ENCODE peak calls at places on chromosomes 1 and 21, in seven cellular contexts. B, L, S, R, K, Q and N are unnamed samples.

GRCh38 chr1:11484321-11484655 is 5.3 kb downstream of the DISP3 start:
- DNase-seq in B (peak), L (no peak), S (no peak), R (no peak), K (no peak), Q (no peak), N (no peak)

GRCh38 chr1:237386362-237387143 is 344.6 kb downstream of the RYR2 start:
- DNase-seq in B (no peak), L (no peak), S (peak), R (no peak), K (peak), Q (peak), N (peak)

GRCh38 chr1:229781453-229781852 is 155.4 kb downstream of the URB2 start:
- DNase-seq in B (peak), L (peak), S (peak), R (no peak), K (no peak), Q (peak), N (no peak)

GRCh38 chr1:44421374-44422028 is 16.4 kb downstream of the RNF220 start:
- DNase-seq in B (no peak), L (no peak), S (peak), R (no peak), K (no peak), Q (no peak), N (peak)

GRCh38 chr1:160209656-160210046 is 4.5 kb downstream of the PEA15 start:
- DNase-seq in B (no peak), L (no peak), S (peak), R (peak), K (no peak), Q (no peak), N (no peak)

GRCh38 chr1:11198851-11199628 is 9.9 kb downstream of the ANGPTL7 start:
- DNase-seq in B (no peak), L (no peak), S (no peak), R (peak), K (no peak), Q (no peak), N (no peak)

GRCh38 chr1:112515311-112516009 is 6.7 kb downstream of the WNT2B start:
- DNase-seq in B (peak), L (no peak), S (peak), R (no peak), K (peak), Q (no peak), N (peak)

GRCh38 chr1:25875154-25875855 is at the start of gene PAQR7:
- DNase-seq in B (peak), L (peak), S (peak), R (peak), K (peak), Q (peak), N (peak)

GRCh38 chr1:113542221-113542701 is 151.9 kb downstream of the MAGI3 start:
- DNase-seq in B (no peak), L (no peak), S (no peak), R (no peak), K (peak), Q (peak), N (no peak)

GRCh38 chr1:16434007-16434406 is 3.2 kb downstream of the SPATA21 start:
- DNase-seq in B (no peak), L (no peak), S (no peak), R (no peak), K (no peak), Q (no peak), N (no peak)

GRCh38 chr1:80646053-80646452 is 1154.7 kb upstream of the ADGRL2 start:
- DNase-seq in B (no peak), L (no peak), S (no peak), R (no peak), K (no peak), Q (no peak), N (no peak)

GRCh38 chr1:116377564-116378529 is 4.8 kb downstream of the ATP1A1 start:
- DNase-seq in B (peak), L (no peak), S (no peak), R (peak), K (peak), Q (peak), N (peak)

GRCh38 chr1:20484526-20485462 is 1.2 kb downstream of the CAMK2N1 start:
- DNase-seq in B (no peak), L (no peak), S (peak), R (peak), K (no peak), Q (no peak), N (no peak)

GRCh38 chr1:151828931-151829330 is 2.7 kb downstream of the RORC start:
- DNase-seq in B (no peak), L (no peak), S (peak), R (peak), K (no peak), Q (peak), N (peak)

GRCh38 chr21:35974801-35975200 is 85.5 kb downstream of the SETD4 start:
- DNase-seq in B (peak), L (peak), S (no peak), R (no peak), K (no peak), Q (peak), N (no peak)

GRCh38 chr1:62037274-62037673 is 157.4 kb upstream of the L1TD1 start:
- DNase-seq in B (no peak), L (no peak), S (no peak), R (no peak), K (no peak), Q (no peak), N (no peak)

GRCh38 chr1:215018555-215018954 is 64.0 kb upstream of the KCNK2 start:
- DNase-seq in B (no peak), L (no peak), S (no peak), R (no peak), K (peak), Q (no peak), N (no peak)

GRCh38 chr1:21544095-21544494 is 34.9 kb downstream of the ALPL start:
- DNase-seq in B (no peak), L (no peak), S (no peak), R (no peak), K (no peak), Q (no peak), N (no peak)

GRCh38 chr1:38455829-38456563 is 403.6 kb downstream of the RRAGC start:
- DNase-seq in B (no peak), L (no peak), S (no peak), R (no peak), K (no peak), Q (no peak), N (no peak)

GRCh38 chr1:38154089-38154470 is 107.5 kb upstream of the POU3F1 start:
- DNase-seq in B (no peak), L (no peak), S (no peak), R (no peak), K (no peak), Q (no peak), N (no peak)

GRCh38 chr21:43361493-43362296 is 65.2 kb downstream of the SIK1 start:
- DNase-seq in B (no peak), L (no peak), S (peak), R (no peak), K (peak), Q (no peak), N (no peak)

GRCh38 chr21:45593162-45594022 is 50.1 kb upstream of the PCBP3 start:
- DNase-seq in B (no peak), L (no peak), S (peak), R (no peak), K (no peak), Q (no peak), N (no peak)

GRCh38 chr1:215636258-215636965 is 69.3 kb downstream of the KCTD3 start:
- DNase-seq in B (no peak), L (no peak), S (peak), R (no peak), K (peak), Q (peak), N (no peak)

GRCh38 chr1:43363283-43363934 is 4.4 kb downstream of the ELOVL1 start:
- DNase-seq in B (no peak), L (no peak), S (peak), R (no peak), K (no peak), Q (no peak), N (no peak)

GRCh38 chr1:185490924-185491323 is 173.9 kb upstream of the IVNS1ABP start:
- DNase-seq in B (no peak), L (no peak), S (no peak), R (no peak), K (no peak), Q (peak), N (no peak)

GRCh38 chr1:246417152-246417812 is 89.8 kb downstream of the SMYD3 start:
- DNase-seq in B (no peak), L (no peak), S (no peak), R (no peak), K (peak), Q (no peak), N (peak)

GRCh38 chr1:15454256-15454655 is 2.3 kb upstream of the CELA2A start:
- DNase-seq in B (no peak), L (no peak), S (no peak), R (no peak), K (peak), Q (no peak), N (no peak)